ENCODE peak calls at places on chromosomes 11 and 22, in four cellular contexts. One of them, this sample, is unnamed.

GRCh38 chr11:114207096-114207495 is 89.1 kb upstream of the NNMT start:
- DNase-seq in lower leg skin: no peak
- DNase-seq in activated CD4-positive, alpha-beta T cell treated with anti-CD3 and anti-CD28 coated beads for 4 hours: no peak
- DNase-seq in amygdala: no peak
- DNase-seq in this sample: no peak

GRCh38 chr22:42434283-42434682 is 2.1 kb upstream of the NFAM1 start:
- DNase-seq in lower leg skin: no peak
- DNase-seq in activated CD4-positive, alpha-beta T cell treated with anti-CD3 and anti-CD28 coated beads for 4 hours: no peak
- DNase-seq in amygdala: no peak
- DNase-seq in this sample: no peak

GRCh38 chr11:94511932-94512781 is at the start of gene C11orf97:
- DNase-seq in lower leg skin: no peak
- DNase-seq in activated CD4-positive, alpha-beta T cell treated with anti-CD3 and anti-CD28 coated beads for 4 hours: peak
- DNase-seq in amygdala: peak
- DNase-seq in this sample: peak

GRCh38 chr11:108734956-108735559 is 70.2 kb downstream of the DDX10 start:
- DNase-seq in lower leg skin: no peak
- DNase-seq in activated CD4-positive, alpha-beta T cell treated with anti-CD3 and anti-CD28 coated beads for 4 hours: no peak
- DNase-seq in amygdala: no peak
- DNase-seq in this sample: no peak

GRCh38 chr11:119207300-119207570 is 1.1 kb downstream of the CBL start:
- DNase-seq in lower leg skin: no peak
- DNase-seq in activated CD4-positive, alpha-beta T cell treated with anti-CD3 and anti-CD28 coated beads for 4 hours: no peak
- DNase-seq in amygdala: no peak
- DNase-seq in this sample: no peak

GRCh38 chr11:106076923-106077608 is at the start of gene KBTBD3:
- DNase-seq in lower leg skin: peak
- DNase-seq in activated CD4-positive, alpha-beta T cell treated with anti-CD3 and anti-CD28 coated beads for 4 hours: peak
- DNase-seq in amygdala: peak
- DNase-seq in this sample: peak

GRCh38 chr11:121385693-121386092 is 66.4 kb upstream of the SORL1 start:
- DNase-seq in lower leg skin: no peak
- DNase-seq in activated CD4-positive, alpha-beta T cell treated with anti-CD3 and anti-CD28 coated beads for 4 hours: no peak
- DNase-seq in amygdala: no peak
- DNase-seq in this sample: no peak

GRCh38 chr11:63534895-63535461 is 1.6 kb upstream of the PLAAT4 start:
- DNase-seq in lower leg skin: no peak
- DNase-seq in activated CD4-positive, alpha-beta T cell treated with anti-CD3 and anti-CD28 coated beads for 4 hours: no peak
- DNase-seq in amygdala: no peak
- DNase-seq in this sample: no peak

GRCh38 chr11:57269580-57270021 is 32.6 kb upstream of the APLNR start:
- DNase-seq in lower leg skin: no peak
- DNase-seq in activated CD4-positive, alpha-beta T cell treated with anti-CD3 and anti-CD28 coated beads for 4 hours: no peak
- DNase-seq in amygdala: no peak
- DNase-seq in this sample: no peak

GRCh38 chr11:68959465-68960298 is 21.1 kb downstream of the MRGPRD start:
- DNase-seq in lower leg skin: no peak
- DNase-seq in activated CD4-positive, alpha-beta T cell treated with anti-CD3 and anti-CD28 coated beads for 4 hours: no peak
- DNase-seq in amygdala: no peak
- DNase-seq in this sample: no peak

GRCh38 chr11:13765886-13766285 is 97.4 kb downstream of the FAR1 start:
- DNase-seq in lower leg skin: no peak
- DNase-seq in activated CD4-positive, alpha-beta T cell treated with anti-CD3 and anti-CD28 coated beads for 4 hours: no peak
- DNase-seq in amygdala: no peak
- DNase-seq in this sample: no peak

GRCh38 chr22:19868333-19868732 is 13.7 kb upstream of the GNB1L start:
- DNase-seq in lower leg skin: no peak
- DNase-seq in activated CD4-positive, alpha-beta T cell treated with anti-CD3 and anti-CD28 coated beads for 4 hours: no peak
- DNase-seq in amygdala: no peak
- DNase-seq in this sample: no peak

GRCh38 chr22:30212363-30212995 is 34.1 kb downstream of the LIF start:
- DNase-seq in lower leg skin: peak
- DNase-seq in activated CD4-positive, alpha-beta T cell treated with anti-CD3 and anti-CD28 coated beads for 4 hours: no peak
- DNase-seq in amygdala: no peak
- DNase-seq in this sample: peak

GRCh38 chr11:105000797-105001196 is 22.2 kb downstream of the CASP5 start:
- DNase-seq in lower leg skin: no peak
- DNase-seq in activated CD4-positive, alpha-beta T cell treated with anti-CD3 and anti-CD28 coated beads for 4 hours: peak
- DNase-seq in amygdala: no peak
- DNase-seq in this sample: no peak

GRCh38 chr11:58070585-58070984 is 39.8 kb downstream of the OR6Q1 start:
- DNase-seq in lower leg skin: no peak
- DNase-seq in activated CD4-positive, alpha-beta T cell treated with anti-CD3 and anti-CD28 coated beads for 4 hours: no peak
- DNase-seq in amygdala: no peak
- DNase-seq in this sample: no peak

GRCh38 chr11:110598725-110599124 is 113.5 kb downstream of the ARHGAP20 start:
- DNase-seq in lower leg skin: no peak
- DNase-seq in activated CD4-positive, alpha-beta T cell treated with anti-CD3 and anti-CD28 coated beads for 4 hours: no peak
- DNase-seq in amygdala: no peak
- DNase-seq in this sample: no peak

GRCh38 chr22:24431309-24432034 is 4.1 kb downstream of the ADORA2A start:
- DNase-seq in lower leg skin: no peak
- DNase-seq in activated CD4-positive, alpha-beta T cell treated with anti-CD3 and anti-CD28 coated beads for 4 hours: no peak
- DNase-seq in amygdala: no peak
- DNase-seq in this sample: no peak

GRCh38 chr11:1127664-1128162 is 30.0 kb upstream of the MUC5AC start:
- DNase-seq in lower leg skin: no peak
- DNase-seq in activated CD4-positive, alpha-beta T cell treated with anti-CD3 and anti-CD28 coated beads for 4 hours: no peak
- DNase-seq in amygdala: no peak
- DNase-seq in this sample: no peak

GRCh38 chr11:116703421-116703820 is 69.4 kb downstream of the BUD13 start:
- DNase-seq in lower leg skin: no peak
- DNase-seq in activated CD4-positive, alpha-beta T cell treated with anti-CD3 and anti-CD28 coated beads for 4 hours: no peak
- DNase-seq in amygdala: peak
- DNase-seq in this sample: no peak

GRCh38 chr11:8382436-8383053 is 118.9 kb upstream of the LMO1 start:
- DNase-seq in lower leg skin: no peak
- DNase-seq in activated CD4-positive, alpha-beta T cell treated with anti-CD3 and anti-CD28 coated beads for 4 hours: no peak
- DNase-seq in amygdala: no peak
- DNase-seq in this sample: peak